ENCODE peak calls at places on chromosomes 16 and 17, in six cellular contexts. M is NCI-H1048, Q is germinal center, T is GM12865, Y is left cardiac atrium, H is HCT116. B is an unnamed sample.

GRCh38 chr16:87062569-87063442 is 254.4 kb downstream of the C16orf95 start:
- DNase-seq in T (peak; percentile 79), Q (peak; percentile 78), Y (peak; percentile 81), H (peak; percentile 62), M (peak; percentile 1), B (peak; percentile 85)

GRCh38 chr17:66580178-66580577 is 254.7 kb upstream of the CACNG5 start:
- DNase-seq in Q (no peak), M (no peak), H (no peak), T (no peak), Y (peak; percentile 31), B (no peak)

GRCh38 chr17:72761431-72761830 is 331.1 kb downstream of the SLC39A11 start:
- DNase-seq in M (no peak), Q (no peak), T (no peak), Y (no peak), H (no peak), B (no peak)

GRCh38 chr16:24980077-24980793 is 34.9 kb downstream of the ARHGAP17 start:
- DNase-seq in Y (no peak), Q (no peak), M (no peak), H (no peak), T (peak; percentile 83), B (no peak)

GRCh38 chr17:6755731-6756184 is at the start of gene XAF1:
- DNase-seq in T (peak; percentile 81), H (no peak), Q (peak; percentile 54), M (no peak), Y (peak; percentile 49), B (peak; percentile 35)

GRCh38 chr16:81321537-81321936 is 6.8 kb downstream of the GAN start:
- DNase-seq in T (no peak), Y (no peak), Q (no peak), M (no peak), H (no peak), B (no peak)

GRCh38 chr17:31579265-31579664 is 187.8 kb downstream of the RAB11FIP4 start:
- DNase-seq in H (no peak), T (no peak), Q (no peak), Y (no peak), M (no peak), B (no peak)

GRCh38 chr16:19559242-19559910 is 3.9 kb downstream of the VPS35L start:
- DNase-seq in H (peak; percentile 51), M (no peak), Y (no peak), Q (peak; percentile 35), T (peak; percentile 57), B (peak; percentile 70)

GRCh38 chr16:73049051-73049910 is 1.4 kb upstream of the ZFHX3 start:
- DNase-seq in Y (no peak), M (no peak), T (no peak), Q (no peak), H (no peak), B (no peak)

GRCh38 chr16:20075243-20075642 is 1.6 kb upstream of the GPR139 start:
- DNase-seq in Q (no peak), M (no peak), Y (no peak), T (no peak), H (no peak), B (no peak)

GRCh38 chr16:89693931-89694783 is 7.3 kb downstream of the SPATA2L start:
- DNase-seq in T (no peak), M (no peak), Y (peak; percentile 15), Q (no peak), H (no peak), B (no peak)

GRCh38 chr17:32783602-32784001 is 93.3 kb downstream of the MYO1D start:
- DNase-seq in T (peak; percentile 74), M (peak; percentile 29), Q (peak; percentile 53), H (peak; percentile 39), Y (no peak), B (peak; percentile 67)

GRCh38 chr17:21161498-21162393 is 35.0 kb downstream of the DHRS7B start:
- DNase-seq in Q (no peak), T (no peak), M (no peak), H (no peak), Y (no peak), B (no peak)

GRCh38 chr17:43546317-43547188 is at the start of gene ETV4:
- DNase-seq in M (peak; percentile 86), Q (peak; percentile 98), H (peak; percentile 83), T (peak; percentile 93), Y (peak; percentile 95), B (peak; percentile 75)

GRCh38 chr16:10840703-10841102 is 22.1 kb upstream of the TVP23A start:
- DNase-seq in M (no peak), Y (no peak), T (no peak), H (no peak), Q (no peak), B (no peak)

GRCh38 chr16:175145-175949 is 1.1 kb upstream of the HBA1 start:
- DNase-seq in H (no peak), T (no peak), Y (no peak), Q (no peak), M (no peak), B (no peak)

GRCh38 chr17:4594406-4595349 is 10.3 kb downstream of the SMTNL2 start:
- DNase-seq in Q (peak; percentile 67), T (peak; percentile 54), Y (no peak), H (no peak), M (no peak), B (no peak)

GRCh38 chr16:64450170-64450569 is 671.7 kb downstream of the CDH11 start:
- DNase-seq in T (no peak), M (no peak), Y (no peak), Q (no peak), H (no peak), B (no peak)

GRCh38 chr16:69315486-69316311 is 4.5 kb downstream of the VPS4A start:
- DNase-seq in H (no peak), Y (no peak), T (no peak), M (no peak), Q (no peak), B (no peak)

GRCh38 chr17:78717431-78717980 is 64.6 kb downstream of the CYTH1 start:
- DNase-seq in Q (no peak), H (no peak), Y (no peak), T (peak; percentile 50), M (peak; percentile 45), B (no peak)

GRCh38 chr17:66655861-66656260 is 179.1 kb upstream of the CACNG5 start:
- DNase-seq in Q (no peak), Y (no peak), H (no peak), M (no peak), T (no peak), B (no peak)

GRCh38 chr17:50806141-50806643 is 29.2 kb upstream of the WFIKKN2 start:
- DNase-seq in H (no peak), Y (no peak), M (no peak), Q (no peak), T (no peak), B (no peak)

GRCh38 chr17:48113201-48113676 is 5.7 kb downstream of the SNX11 start:
- DNase-seq in T (peak; percentile 90), H (no peak), Y (no peak), Q (no peak), M (no peak), B (peak; percentile 39)

GRCh38 chr17:69342896-69343644 is 16.1 kb upstream of the ABCA5 start:
- DNase-seq in M (no peak), Q (no peak), T (no peak), Y (no peak), H (no peak), B (no peak)

GRCh38 chr17:27327397-27327796 is 33.5 kb downstream of the WSB1 start:
- DNase-seq in M (no peak), Y (no peak), H (no peak), Q (no peak), T (no peak), B (no peak)

GRCh38 chr17:5702951-5703510 is 118.7 kb upstream of the NLRP1 start:
- DNase-seq in Q (no peak), M (no peak), Y (no peak), T (no peak), H (no peak), B (no peak)

GRCh38 chr17:10126554-10127493 is 71.6 kb downstream of the GAS7 start:
- DNase-seq in T (no peak), Q (no peak), Y (no peak), M (no peak), H (no peak), B (no peak)

GRCh38 chr16:30934827-30935557 is 11.6 kb downstream of the FBXL19 start:
- DNase-seq in Y (no peak), Q (no peak), H (no peak), T (peak; percentile 43), M (no peak), B (peak; percentile 58)

B was measured in NAMALWA.